ENCODE peak calls at places on chromosome 12, in seven cellular contexts. One of them, this sample, is unnamed.

GRCh38 chr12:83265798-83266197 is 579.1 kb downstream of the TMTC2 start:
- DNase-seq in HFF-Myc: no peak
- DNase-seq in HL-60: no peak
- DNase-seq in vagina: no peak
- DNase-seq in PC-9: no peak
- DNase-seq in OCI-LY7: no peak
- DNase-seq in cardiac fibroblast: no peak
- DNase-seq in this sample: no peak

GRCh38 chr12:120581998-120582397 is 796 bp upstream of the POP5 start:
- DNase-seq in HFF-Myc: no peak
- DNase-seq in HL-60: no peak
- DNase-seq in vagina: no peak
- DNase-seq in PC-9: no peak
- DNase-seq in OCI-LY7: no peak
- DNase-seq in cardiac fibroblast: no peak
- DNase-seq in this sample: no peak

GRCh38 chr12:89351489-89352241 is 636 bp downstream of the DUSP6 start:
- DNase-seq in HFF-Myc: no peak
- DNase-seq in HL-60: no peak
- DNase-seq in vagina: no peak
- DNase-seq in PC-9: no peak
- DNase-seq in OCI-LY7: peak
- DNase-seq in cardiac fibroblast: no peak
- DNase-seq in this sample: no peak

GRCh38 chr12:19643635-19644034 is 204.3 kb downstream of the AEBP2 start:
- DNase-seq in HFF-Myc: peak
- DNase-seq in HL-60: no peak
- DNase-seq in vagina: no peak
- DNase-seq in PC-9: no peak
- DNase-seq in OCI-LY7: no peak
- DNase-seq in cardiac fibroblast: peak
- DNase-seq in this sample: no peak

GRCh38 chr12:2138871-2139308 is 86.1 kb downstream of the CACNA1C start:
- DNase-seq in HFF-Myc: no peak
- DNase-seq in HL-60: no peak
- DNase-seq in vagina: no peak
- DNase-seq in PC-9: no peak
- DNase-seq in OCI-LY7: no peak
- DNase-seq in cardiac fibroblast: no peak
- DNase-seq in this sample: no peak

GRCh38 chr12:95802482-95803264 is 12.1 kb upstream of the NTN4 start:
- DNase-seq in HFF-Myc: peak
- DNase-seq in HL-60: no peak
- DNase-seq in vagina: no peak
- DNase-seq in PC-9: peak
- DNase-seq in OCI-LY7: no peak
- DNase-seq in cardiac fibroblast: peak
- DNase-seq in this sample: no peak

GRCh38 chr12:100539209-100539608 is 34.3 kb upstream of the GAS2L3 start:
- DNase-seq in HFF-Myc: no peak
- DNase-seq in HL-60: no peak
- DNase-seq in vagina: no peak
- DNase-seq in PC-9: no peak
- DNase-seq in OCI-LY7: peak
- DNase-seq in cardiac fibroblast: peak
- DNase-seq in this sample: no peak

GRCh38 chr12:3098436-3098835 is 21.3 kb downstream of the TSPAN9 start:
- DNase-seq in HFF-Myc: no peak
- DNase-seq in HL-60: no peak
- DNase-seq in vagina: no peak
- DNase-seq in PC-9: no peak
- DNase-seq in OCI-LY7: no peak
- DNase-seq in cardiac fibroblast: no peak
- DNase-seq in this sample: no peak

GRCh38 chr12:125097427-125097826 is 32.2 kb downstream of the AACS start:
- DNase-seq in HFF-Myc: no peak
- DNase-seq in HL-60: no peak
- DNase-seq in vagina: no peak
- DNase-seq in PC-9: no peak
- DNase-seq in OCI-LY7: no peak
- DNase-seq in cardiac fibroblast: no peak
- DNase-seq in this sample: no peak

GRCh38 chr12:92503977-92504966 is 198.5 kb upstream of the PLEKHG7 start:
- DNase-seq in HFF-Myc: no peak
- DNase-seq in HL-60: no peak
- DNase-seq in vagina: no peak
- DNase-seq in PC-9: no peak
- DNase-seq in OCI-LY7: no peak
- DNase-seq in cardiac fibroblast: no peak
- DNase-seq in this sample: no peak

GRCh38 chr12:111783046-111783445 is 16.3 kb downstream of the ALDH2 start:
- DNase-seq in HFF-Myc: no peak
- DNase-seq in HL-60: no peak
- DNase-seq in vagina: no peak
- DNase-seq in PC-9: no peak
- DNase-seq in OCI-LY7: no peak
- DNase-seq in cardiac fibroblast: no peak
- DNase-seq in this sample: no peak

GRCh38 chr12:3200032-3200617 is 122.9 kb downstream of the TSPAN9 start:
- DNase-seq in HFF-Myc: no peak
- DNase-seq in HL-60: no peak
- DNase-seq in vagina: no peak
- DNase-seq in PC-9: no peak
- DNase-seq in OCI-LY7: no peak
- DNase-seq in cardiac fibroblast: peak
- DNase-seq in this sample: no peak

GRCh38 chr12:120962487-120963054 is 15.8 kb upstream of the HNF1A start:
- DNase-seq in HFF-Myc: no peak
- DNase-seq in HL-60: no peak
- DNase-seq in vagina: no peak
- DNase-seq in PC-9: peak
- DNase-seq in OCI-LY7: no peak
- DNase-seq in cardiac fibroblast: no peak
- DNase-seq in this sample: no peak

GRCh38 chr12:46436741-46437140 is 64.2 kb upstream of the SLC38A2 start:
- DNase-seq in HFF-Myc: no peak
- DNase-seq in HL-60: no peak
- DNase-seq in vagina: no peak
- DNase-seq in PC-9: no peak
- DNase-seq in OCI-LY7: no peak
- DNase-seq in cardiac fibroblast: no peak
- DNase-seq in this sample: no peak

GRCh38 chr12:106073179-106073578 is 65.6 kb downstream of the NUAK1 start:
- DNase-seq in HFF-Myc: no peak
- DNase-seq in HL-60: no peak
- DNase-seq in vagina: no peak
- DNase-seq in PC-9: no peak
- DNase-seq in OCI-LY7: no peak
- DNase-seq in cardiac fibroblast: no peak
- DNase-seq in this sample: peak

GRCh38 chr12:13587721-13588389 is 391.3 kb downstream of the EMP1 start:
- DNase-seq in HFF-Myc: no peak
- DNase-seq in HL-60: no peak
- DNase-seq in vagina: no peak
- DNase-seq in PC-9: no peak
- DNase-seq in OCI-LY7: no peak
- DNase-seq in cardiac fibroblast: no peak
- DNase-seq in this sample: no peak

GRCh38 chr12:6998708-6999451 is 19.4 kb downstream of the LPCAT3 start:
- DNase-seq in HFF-Myc: no peak
- DNase-seq in HL-60: no peak
- DNase-seq in vagina: no peak
- DNase-seq in PC-9: peak
- DNase-seq in OCI-LY7: no peak
- DNase-seq in cardiac fibroblast: no peak
- DNase-seq in this sample: no peak

GRCh38 chr12:120043421-120043820 is 54.4 kb downstream of the BICDL1 start:
- DNase-seq in HFF-Myc: no peak
- DNase-seq in HL-60: no peak
- DNase-seq in vagina: no peak
- DNase-seq in PC-9: peak
- DNase-seq in OCI-LY7: no peak
- DNase-seq in cardiac fibroblast: no peak
- DNase-seq in this sample: no peak

GRCh38 chr12:75560167-75560566 is 48.8 kb upstream of the KRR1 start:
- DNase-seq in HFF-Myc: peak
- DNase-seq in HL-60: no peak
- DNase-seq in vagina: no peak
- DNase-seq in PC-9: no peak
- DNase-seq in OCI-LY7: peak
- DNase-seq in cardiac fibroblast: peak
- DNase-seq in this sample: no peak

GRCh38 chr12:119627019-119627643 is 33.6 kb downstream of the TMEM233 start:
- DNase-seq in HFF-Myc: no peak
- DNase-seq in HL-60: no peak
- DNase-seq in vagina: no peak
- DNase-seq in PC-9: no peak
- DNase-seq in OCI-LY7: no peak
- DNase-seq in cardiac fibroblast: no peak
- DNase-seq in this sample: no peak

GRCh38 chr12:26465419-26466097 is 270.2 kb downstream of the SSPN start:
- DNase-seq in HFF-Myc: no peak
- DNase-seq in HL-60: no peak
- DNase-seq in vagina: no peak
- DNase-seq in PC-9: no peak
- DNase-seq in OCI-LY7: no peak
- DNase-seq in cardiac fibroblast: peak
- DNase-seq in this sample: no peak

GRCh38 chr12:49230176-49230575 is 34.7 kb upstream of the TUBA1C start:
- DNase-seq in HFF-Myc: no peak
- DNase-seq in HL-60: no peak
- DNase-seq in vagina: no peak
- DNase-seq in PC-9: no peak
- DNase-seq in OCI-LY7: no peak
- DNase-seq in cardiac fibroblast: no peak
- DNase-seq in this sample: no peak

GRCh38 chr12:49231881-49232650 is 32.8 kb upstream of the TUBA1C start:
- DNase-seq in HFF-Myc: no peak
- DNase-seq in HL-60: no peak
- DNase-seq in vagina: no peak
- DNase-seq in PC-9: no peak
- DNase-seq in OCI-LY7: no peak
- DNase-seq in cardiac fibroblast: peak
- DNase-seq in this sample: no peak

GRCh38 chr12:49233842-49234526 is 30.9 kb upstream of the TUBA1C start:
- DNase-seq in HFF-Myc: no peak
- DNase-seq in HL-60: peak
- DNase-seq in vagina: no peak
- DNase-seq in PC-9: no peak
- DNase-seq in OCI-LY7: no peak
- DNase-seq in cardiac fibroblast: no peak
- DNase-seq in this sample: peak

GRCh38 chr12:49230810-49231209 is 34.1 kb upstream of the TUBA1C start:
- DNase-seq in HFF-Myc: no peak
- DNase-seq in HL-60: peak
- DNase-seq in vagina: no peak
- DNase-seq in PC-9: no peak
- DNase-seq in OCI-LY7: no peak
- DNase-seq in cardiac fibroblast: no peak
- DNase-seq in this sample: no peak

GRCh38 chr12:49232940-49233841 is 31.7 kb upstream of the TUBA1C start:
- DNase-seq in HFF-Myc: no peak
- DNase-seq in HL-60: peak
- DNase-seq in vagina: no peak
- DNase-seq in PC-9: no peak
- DNase-seq in OCI-LY7: no peak
- DNase-seq in cardiac fibroblast: peak
- DNase-seq in this sample: no peak
- H3K4me3 ChIP-seq in HFF-Myc: no peak
- H3K4me3 ChIP-seq in HL-60: peak
- H3K4me3 ChIP-seq in vagina: no peak
- H3K4me3 ChIP-seq in PC-9: no peak
- H3K4me3 ChIP-seq in OCI-LY7: no peak
- H3K4me3 ChIP-seq in cardiac fibroblast: no peak
- H3K4me3 ChIP-seq in this sample: peak

DNA sequence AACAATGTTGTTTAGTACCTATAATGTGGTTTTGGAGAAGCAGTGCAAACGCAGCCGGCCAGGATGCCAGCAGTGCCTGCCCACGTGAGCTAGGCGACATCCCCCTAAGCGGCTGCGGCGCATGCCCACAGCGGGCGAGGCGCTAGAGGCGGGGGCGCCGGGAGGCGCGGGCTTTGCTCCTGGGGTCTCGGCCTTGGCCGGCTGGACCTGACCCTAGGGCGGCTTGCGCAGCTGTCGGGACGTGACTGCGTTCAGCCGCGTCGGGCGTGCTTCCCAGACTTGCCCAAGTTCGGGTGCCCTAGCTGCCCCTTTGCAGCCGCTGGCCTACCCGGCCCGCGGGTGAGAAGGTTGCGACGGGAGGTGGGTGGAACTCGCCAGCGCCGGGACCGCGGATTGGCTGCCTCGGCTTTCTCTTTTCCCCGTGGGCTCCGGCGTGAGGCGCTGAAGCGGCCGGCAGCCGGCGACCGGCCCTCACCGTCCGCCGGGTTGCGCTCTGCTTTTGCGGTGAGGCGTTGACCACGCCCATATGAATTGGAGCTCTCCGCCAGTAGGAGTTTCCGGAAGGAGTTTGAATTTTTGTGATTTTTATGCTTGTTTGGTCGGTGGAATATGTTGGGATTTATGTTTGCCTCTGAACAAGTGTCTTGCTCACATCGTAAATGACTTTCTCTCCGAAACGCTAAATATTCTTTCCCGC is at the start of gene TMEM19:
- DNase-seq in HFF-Myc: peak
- DNase-seq in HL-60: peak
- DNase-seq in vagina: no peak
- DNase-seq in PC-9: peak
- DNase-seq in OCI-LY7: peak
- DNase-seq in cardiac fibroblast: peak
- DNase-seq in this sample: peak
- TF ChIP-seq CTCF in HFF-Myc: peak
- TF ChIP-seq CTCF in HL-60: no peak
- TF ChIP-seq CTCF in vagina: peak
- TF ChIP-seq CTCF in PC-9: peak
- TF ChIP-seq CTCF in OCI-LY7: peak
- TF ChIP-seq CTCF in cardiac fibroblast: peak
- TF ChIP-seq CTCF in this sample: peak

DNA sequence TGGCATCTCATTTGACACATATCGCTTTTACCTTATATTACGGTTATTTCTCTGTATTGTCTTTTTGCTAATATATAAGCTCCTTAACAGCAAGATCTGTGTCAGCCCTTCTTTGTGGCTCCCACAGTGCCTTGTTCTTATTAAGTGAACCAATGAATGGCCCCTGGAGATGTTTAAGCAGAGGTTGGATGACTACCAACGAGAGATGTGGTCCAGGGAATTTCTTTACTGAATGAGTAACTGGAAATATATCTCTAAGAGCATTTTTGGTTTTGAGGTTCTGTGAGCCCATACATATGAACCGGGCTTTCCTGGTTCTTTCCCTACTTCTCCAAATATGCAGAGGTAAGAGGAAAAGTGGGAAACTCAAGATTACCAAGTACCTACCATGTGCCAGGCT is 23.5 kb downstream of the CALCOCO1 start:
- DNase-seq in HFF-Myc: no peak
- DNase-seq in HL-60: no peak
- DNase-seq in vagina: no peak
- DNase-seq in PC-9: no peak
- DNase-seq in OCI-LY7: no peak
- DNase-seq in cardiac fibroblast: peak
- DNase-seq in this sample: no peak
- H3K4me3 ChIP-seq in HFF-Myc: no peak
- H3K4me3 ChIP-seq in HL-60: no peak
- H3K4me3 ChIP-seq in vagina: no peak
- H3K4me3 ChIP-seq in PC-9: no peak
- H3K4me3 ChIP-seq in OCI-LY7: no peak
- H3K4me3 ChIP-seq in cardiac fibroblast: no peak
- H3K4me3 ChIP-seq in this sample: no peak

GRCh38 chr12:53061404-53062010 is 11.6 kb downstream of the TNS2 start:
- DNase-seq in HFF-Myc: no peak
- DNase-seq in HL-60: no peak
- DNase-seq in vagina: no peak
- DNase-seq in PC-9: peak
- DNase-seq in OCI-LY7: no peak
- DNase-seq in cardiac fibroblast: no peak
- DNase-seq in this sample: no peak
- TF ChIP-seq CTCF in HFF-Myc: no peak
- TF ChIP-seq CTCF in HL-60: peak
- TF ChIP-seq CTCF in vagina: no peak
- TF ChIP-seq CTCF in PC-9: peak
- TF ChIP-seq CTCF in OCI-LY7: peak
- TF ChIP-seq CTCF in cardiac fibroblast: peak
- TF ChIP-seq CTCF in this sample: peak